ENCODE peak calls at places on chromosomes 5 and 9, in five cellular contexts. One of them, this sample, is unnamed.

GRCh38 chr5:157820593-157821252 is 38.2 kb downstream of the CLINT1 start:
- DNase-seq in T-helper 1 cell: no peak
- DNase-seq in Ammon's horn: peak
- DNase-seq in small intestine: peak
- DNase-seq in H7: peak
- DNase-seq in this sample: peak

GRCh38 chr5:126503602-126504104 is 80.4 kb downstream of the GRAMD2B start:
- DNase-seq in H7: no peak
- DNase-seq in T-helper 1 cell: no peak
- DNase-seq in small intestine: peak
- DNase-seq in Ammon's horn: peak
- DNase-seq in this sample: no peak

GRCh38 chr9:134173127-134174072 is 9.0 kb upstream of the RNU6ATAC start:
- DNase-seq in Ammon's horn: no peak
- DNase-seq in H7: no peak
- DNase-seq in small intestine: no peak
- DNase-seq in T-helper 1 cell: no peak
- DNase-seq in this sample: no peak

GRCh38 chr5:117657591-117657990 is 1083.0 kb upstream of the SEMA6A start:
- DNase-seq in Ammon's horn: peak
- DNase-seq in small intestine: no peak
- DNase-seq in H7: no peak
- DNase-seq in T-helper 1 cell: no peak
- DNase-seq in this sample: no peak

GRCh38 chr5:131756942-131757341 is 39.9 kb downstream of the FNIP1 start:
- DNase-seq in Ammon's horn: no peak
- DNase-seq in H7: no peak
- DNase-seq in small intestine: no peak
- DNase-seq in T-helper 1 cell: no peak
- DNase-seq in this sample: no peak

GRCh38 chr5:27387535-27388073 is 349.2 kb upstream of the CDH9 start:
- DNase-seq in Ammon's horn: no peak
- DNase-seq in small intestine: no peak
- DNase-seq in T-helper 1 cell: no peak
- DNase-seq in H7: no peak
- DNase-seq in this sample: no peak

GRCh38 chr5:141761-142160 is 49.5 kb upstream of the LRRC14B start:
- DNase-seq in Ammon's horn: no peak
- DNase-seq in H7: peak
- DNase-seq in small intestine: no peak
- DNase-seq in T-helper 1 cell: no peak
- DNase-seq in this sample: no peak

GRCh38 chr9:19116391-19116790 is 10.9 kb downstream of the PLIN2 start:
- DNase-seq in small intestine: no peak
- DNase-seq in H7: no peak
- DNase-seq in T-helper 1 cell: no peak
- DNase-seq in Ammon's horn: no peak
- DNase-seq in this sample: peak

GRCh38 chr5:139645495-139645871 is 2.7 kb upstream of the CXXC5 start:
- DNase-seq in T-helper 1 cell: no peak
- DNase-seq in Ammon's horn: no peak
- DNase-seq in H7: peak
- DNase-seq in small intestine: no peak
- DNase-seq in this sample: no peak

GRCh38 chr5:158658439-158659230 is 441.1 kb downstream of the EBF1 start:
- DNase-seq in Ammon's horn: no peak
- DNase-seq in small intestine: no peak
- DNase-seq in H7: no peak
- DNase-seq in T-helper 1 cell: no peak
- DNase-seq in this sample: peak

This sample was measured in Daoy.